ENCODE peak calls at places on chromosomes 13 and 19, in six cellular contexts. Q is astrocyte, I is heart left ventricle, T is aorta, H is psoas muscle, J is body of pancreas. R is an unnamed sample.

GRCh38 chr13:29441301-29441700 is 154.2 kb downstream of the SLC7A1 start:
- DNase-seq in J (no peak), Q (no peak), H (no peak), T (no peak), I (no peak), R (no peak)

GRCh38 chr13:113819341-113819730 is 44.5 kb downstream of the GAS6 start:
- DNase-seq in Q (no peak), I (no peak), J (no peak), T (no peak), H (no peak), R (no peak)

GRCh38 chr19:4537953-4538600 is 1.8 kb downstream of the LRG1 start:
- DNase-seq in T (no peak), I (no peak), H (no peak), J (no peak), Q (no peak), R (no peak)

GRCh38 chr19:32287811-32288227 is 57.6 kb upstream of the ZNF507 start:
- DNase-seq in T (peak; percentile 84), I (peak; percentile 64), J (peak; percentile 40), H (peak; percentile 67), Q (peak; percentile 2), R (peak; percentile 68)

GRCh38 chr13:80360298-80360827 is 19.4 kb upstream of the SPRY2 start:
- DNase-seq in T (no peak), Q (no peak), H (no peak), J (no peak), I (no peak), R (no peak)

GRCh38 chr19:2148482-2149135 is 2.8 kb downstream of the AP3D1 start:
- DNase-seq in I (no peak), H (no peak), T (no peak), J (no peak), Q (no peak), R (no peak)

GRCh38 chr13:100128838-100129237 is 39.9 kb downstream of the PCCA start:
- DNase-seq in T (no peak), J (no peak), I (no peak), H (no peak), Q (no peak), R (no peak)

GRCh38 chr13:30774214-30774730 is 38.9 kb downstream of the ALOX5AP start:
- DNase-seq in I (no peak), H (no peak), Q (no peak), T (no peak), J (no peak), R (no peak)

GRCh38 chr19:3366104-3366760 is at the start of gene NFIC:
- DNase-seq in J (peak; percentile 84), I (peak; percentile 83), Q (peak; percentile 74), T (peak; percentile 92), H (peak; percentile 84), R (peak; percentile 69)

GRCh38 chr13:102846261-102847015 is 606 bp downstream of the ERCC5 start:
- DNase-seq in J (peak; percentile 23), T (peak; percentile 77), Q (peak; percentile 18), H (peak; percentile 29), I (peak; percentile 22), R (peak; percentile 39)

GRCh38 chr13:111551421-111551820 is 231.0 kb downstream of the TEX29 start:
- DNase-seq in H (no peak), T (peak; percentile 26), J (peak; percentile 82), Q (no peak), I (no peak), R (no peak)

GRCh38 chr13:111259058-111259457 is 61.4 kb upstream of the TEX29 start:
- DNase-seq in Q (no peak), J (no peak), T (no peak), I (no peak), H (no peak), R (no peak)

GRCh38 chr13:91158015-91158390 is 189.5 kb upstream of the MIR17HG start:
- DNase-seq in T (no peak), J (no peak), Q (no peak), H (no peak), I (no peak), R (no peak)

GRCh38 chr13:30816733-30817132 is 81.4 kb downstream of the ALOX5AP start:
- DNase-seq in J (no peak), I (no peak), H (no peak), Q (no peak), T (no peak), R (no peak)

GRCh38 chr19:21922276-21922675 is 86.3 kb upstream of the ZNF43 start:
- DNase-seq in I (no peak), J (no peak), Q (no peak), H (no peak), T (no peak), R (no peak)

GRCh38 chr19:6610934-6611370 is 20.0 kb upstream of the CD70 start:
- DNase-seq in I (no peak), H (no peak), Q (peak; percentile 99), J (no peak), T (no peak), R (peak; percentile 59)

GRCh38 chr13:81377926-81378325 is 1037.0 kb upstream of the SPRY2 start:
- DNase-seq in H (no peak), J (no peak), Q (no peak), T (no peak), I (no peak), R (no peak)

GRCh38 chr13:94311893-94312292 is 167.6 kb downstream of the DCT start:
- DNase-seq in H (no peak), Q (no peak), I (no peak), T (no peak), J (no peak), R (no peak)
- H3K4me3 ChIP-seq in H (no peak overlapping the region), Q (no peak overlapping the region), I (no peak overlapping the region), T (no peak overlapping the region), J (no peak overlapping the region), R (no peak overlapping the region)

DNA sequence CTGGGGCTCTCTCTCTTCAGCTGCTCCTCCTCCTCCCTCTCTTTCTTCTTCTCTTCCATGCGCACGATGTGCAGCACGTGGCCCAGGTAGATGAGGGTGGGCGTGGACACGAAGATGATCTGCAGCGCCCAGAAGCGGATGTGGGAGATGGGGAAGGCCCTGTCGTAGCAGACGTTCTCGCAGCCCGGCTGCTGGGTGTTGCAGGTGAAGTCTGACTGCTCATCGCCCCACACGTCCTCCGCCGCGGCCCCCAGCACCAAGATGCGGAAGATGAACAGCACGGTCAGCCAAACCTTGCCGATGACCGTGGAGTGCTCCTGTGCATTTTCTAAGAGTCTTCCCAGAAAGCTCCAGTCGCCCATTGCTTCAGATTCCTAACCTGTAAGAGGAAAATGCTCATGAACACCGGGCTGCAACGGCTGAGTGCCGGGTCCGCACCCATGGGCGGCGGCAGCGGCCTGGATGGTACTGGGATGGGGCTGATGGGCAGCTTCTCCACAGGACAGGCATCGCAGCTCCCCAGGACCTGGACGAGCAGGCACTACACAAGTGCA is 17.8 kb downstream of the GJA3 start:
- DNase-seq in I (no peak), T (no peak), H (no peak), J (no peak), Q (no peak), R (no peak)
- H3K27me3 ChIP-seq in I (peaks cover 5% of the 10 kb centered on the region), T (peaks cover 2% of the 10 kb centered on the region), H (peaks cover 49% of the 10 kb centered on the region), J (peaks cover 18% of the 10 kb centered on the region), Q (peaks cover 57% of the 10 kb centered on the region), R (peaks cover 39% of the 10 kb centered on the region)

GRCh38 chr19:38340927-38341326 is 5.3 kb downstream of the CATSPERG start:
- DNase-seq in Q (no peak), I (no peak), T (no peak), H (no peak), J (no peak), R (no peak)

GRCh38 chr19:38337360-38337653 is 1.7 kb downstream of the CATSPERG start:
- DNase-seq in Q (no peak), J (no peak), T (no peak), H (no peak), I (no peak), R (no peak)

GRCh38 chr19:38336638-38337359 is 1.2 kb downstream of the CATSPERG start:
- DNase-seq in I (peak; percentile 93), Q (peak; percentile 74), T (peak; percentile 99), H (peak; percentile 93), J (peak; percentile 98), R (peak; percentile 91)

GRCh38 chr19:38331728-38332127 is 3.9 kb upstream of the CATSPERG start:
- DNase-seq in Q (no peak), H (no peak), J (no peak), T (no peak), I (no peak), R (no peak)

DNA sequence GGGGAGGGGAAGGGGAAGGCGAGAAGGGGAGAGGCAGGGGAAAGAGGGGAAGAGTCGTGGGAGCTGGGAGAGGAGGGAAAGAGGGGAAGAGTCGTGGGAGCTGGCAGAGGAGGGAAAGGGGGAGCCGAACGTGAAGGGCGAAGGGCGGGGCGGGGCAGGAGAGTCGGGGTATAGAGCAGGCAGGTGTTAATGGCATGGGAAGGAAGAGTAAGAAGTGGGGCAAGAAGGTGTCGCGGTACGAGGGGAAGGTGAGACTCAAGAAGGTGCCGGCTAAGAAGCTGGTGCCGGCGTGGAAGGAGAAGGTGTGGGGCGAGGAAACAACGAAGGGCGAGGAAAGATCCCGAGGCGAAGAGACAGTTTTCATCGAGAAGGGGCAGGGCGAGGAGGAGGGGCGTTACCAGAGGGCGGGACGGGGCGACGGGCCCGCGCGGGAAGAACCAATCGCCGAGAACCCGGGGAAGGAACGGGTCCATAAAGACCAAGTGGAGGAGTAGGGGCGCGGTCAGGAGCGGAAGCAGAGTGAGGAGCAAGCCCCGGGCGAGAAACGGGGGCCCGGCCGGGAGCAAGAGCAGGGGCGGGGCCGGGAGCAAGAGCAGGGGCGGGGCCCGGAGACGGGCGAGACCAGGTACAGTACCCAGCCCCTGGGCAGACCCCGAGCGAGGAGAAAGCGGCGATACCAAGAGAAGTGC is 463 bp downstream of the CATSPERG start:
- DNase-seq in J (peak; percentile 96), T (peak; percentile 98), H (peak; percentile 95), Q (peak; percentile 87), I (peak; percentile 94), R (peak; percentile 93)
- H3K27ac ChIP-seq in J (peak overlapping the region; percentile 92), T (no peak overlapping the region), H (peak overlapping the region; percentile 96), Q (peak overlapping the region; percentile 54), I (peak overlapping the region; percentile 89), R (peak overlapping the region; percentile 73)

DNA sequence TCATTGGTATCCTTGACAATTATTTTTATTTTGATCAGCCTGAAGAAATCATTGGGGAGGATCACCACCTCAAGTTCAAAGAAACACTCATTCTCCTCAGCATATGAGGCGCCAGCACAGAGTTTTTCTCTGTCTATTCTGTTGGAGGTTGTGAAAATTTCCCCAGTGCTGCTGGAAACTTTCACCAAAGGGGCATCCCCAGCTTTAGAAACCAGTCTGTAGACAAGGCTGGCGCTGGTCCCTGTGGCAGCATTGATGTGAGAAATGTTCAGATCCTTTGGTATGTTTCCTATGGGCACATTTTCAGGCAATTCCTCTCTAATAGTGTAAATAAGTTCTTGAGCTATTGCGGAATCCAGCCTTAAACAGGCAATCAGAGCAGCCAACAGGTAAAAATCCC is 2.1 kb downstream of the PCDH9 start:
- DNase-seq in Q (no peak), I (no peak), H (no peak), T (peak; percentile 49), J (no peak), R (no peak)
- H3K4me3 ChIP-seq in Q (peak overlapping the region; percentile 93), I (peak overlapping the region; percentile 81), H (peak overlapping the region; percentile 84), T (peak overlapping the region; percentile 10), J (no peak overlapping the region), R (peak overlapping the region; percentile 85)

GRCh38 chr19:54317108-54317964 is 4.4 kb upstream of the LILRA5 start:
- DNase-seq in H (no peak), Q (no peak), J (no peak), T (no peak), I (no peak), R (no peak)
- H3K27me3 ChIP-seq in H (peaks cover 19% of the 10 kb centered on the region), Q (no peaks in the 10 kb centered on the region), J (no peaks in the 10 kb centered on the region), T (no peaks in the 10 kb centered on the region), I (peaks cover 14% of the 10 kb centered on the region), R (no peaks in the 10 kb centered on the region)

GRCh38 chr13:42148538-42148937 is 100.1 kb downstream of the DGKH start:
- DNase-seq in Q (no peak), T (no peak), I (no peak), H (no peak), J (no peak), R (no peak)
- H3K27ac ChIP-seq in Q (no peak overlapping the region), T (no peak overlapping the region), I (no peak overlapping the region), H (no peak overlapping the region), J (no peak overlapping the region), R (no peak overlapping the region)

R was measured in brain microvascular endothelial cell.